ENCODE peak calls at places on chromosomes 2 and 18, in seven cellular contexts. N is A549, K is lung, I is cardiac fibroblast, D is endothelial cell of umbilical vein, R is GM06990, Z is testis. Y is an unnamed sample.

GRCh38 chr2:205188516-205189138 is 493.7 kb upstream of the NRP2 start:
- DNase-seq in N (peak), K (peak), I (peak), D (no peak), R (no peak), Z (peak), Y (no peak)

GRCh38 chr2:15195723-15196270 is 365.3 kb downstream of the NBAS start:
- DNase-seq in N (no peak), K (no peak), I (no peak), D (no peak), R (no peak), Z (no peak), Y (no peak)

GRCh38 chr2:161905389-161906046 is 168.5 kb downstream of the DPP4 start:
- DNase-seq in N (peak), K (no peak), I (peak), D (peak), R (peak), Z (no peak), Y (peak)

GRCh38 chr2:36449943-36450392 is 94.4 kb downstream of the CRIM1 start:
- DNase-seq in N (no peak), K (no peak), I (peak), D (no peak), R (no peak), Z (no peak), Y (no peak)

GRCh38 chr18:46727177-46727576 is 29.7 kb downstream of the ST8SIA5 start:
- DNase-seq in N (no peak), K (no peak), I (no peak), D (no peak), R (no peak), Z (no peak), Y (no peak)

GRCh38 chr2:123769001-123769400 is 256.1 kb upstream of the CNTNAP5 start:
- DNase-seq in N (no peak), K (no peak), I (no peak), D (no peak), R (no peak), Z (no peak), Y (no peak)

GRCh38 chr2:127067620-127068350 is 39.2 kb downstream of the BIN1 start:
- DNase-seq in N (peak), K (peak), I (peak), D (peak), R (no peak), Z (peak), Y (peak)

GRCh38 chr2:196987654-196988364 is 61.3 kb upstream of the PGAP1 start:
- DNase-seq in N (peak), K (no peak), I (peak), D (peak), R (no peak), Z (peak), Y (peak)

GRCh38 chr2:121735520-121736074 is 1.1 kb downstream of the NIFK start:
- DNase-seq in N (peak), K (no peak), I (peak), D (peak), R (no peak), Z (no peak), Y (no peak)

GRCh38 chr2:98473995-98474780 is 29.5 kb downstream of the INPP4A start:
- DNase-seq in N (no peak), K (no peak), I (no peak), D (no peak), R (no peak), Z (no peak), Y (no peak)

GRCh38 chr18:68387246-68387645 is 327.7 kb downstream of the TMX3 start:
- DNase-seq in N (no peak), K (no peak), I (peak), D (no peak), R (no peak), Z (no peak), Y (no peak)

GRCh38 chr2:238879020-238879419 is 31.1 kb downstream of the TWIST2 start:
- DNase-seq in N (no peak), K (no peak), I (no peak), D (no peak), R (no peak), Z (no peak), Y (no peak)

GRCh38 chr18:54776282-54776977 is 51.8 kb upstream of the RAB27B start:
- DNase-seq in N (peak), K (peak), I (peak), D (peak), R (peak), Z (no peak), Y (peak)

GRCh38 chr2:176892818-176893217 is 319.8 kb upstream of the HNRNPA3 start:
- DNase-seq in N (no peak), K (no peak), I (no peak), D (no peak), R (no peak), Z (no peak), Y (no peak)

DNA sequence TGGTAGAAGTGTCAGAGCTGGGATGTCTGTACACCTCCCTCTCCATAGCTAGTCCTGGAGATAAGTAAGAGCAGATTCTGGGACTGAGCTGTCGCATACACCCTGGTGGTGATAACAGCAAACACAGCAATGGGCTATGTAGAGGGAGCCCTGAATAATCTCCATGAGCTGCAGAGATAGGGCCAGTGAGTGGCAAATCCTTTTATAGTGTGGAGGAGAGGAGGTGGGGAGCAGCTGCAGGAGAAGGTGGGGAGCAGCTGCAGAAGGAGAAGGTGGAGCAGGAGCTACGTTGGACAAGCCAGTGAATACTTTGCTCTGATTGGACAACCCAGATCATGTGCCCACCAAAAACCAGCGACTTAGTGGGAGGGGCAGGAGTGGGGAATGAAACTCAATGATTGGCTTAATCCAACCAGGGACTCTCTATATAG is 85.5 kb downstream of the TMEM247 start:
- DNase-seq in N (no peak), K (no peak), I (no peak), D (no peak), R (no peak), Z (no peak), Y (no peak)
- TF ChIP-seq CTCF in N (no peak), K (no peak), I (no peak), D (no peak), R (peak), Z (no peak), Y (no peak)

DNA sequence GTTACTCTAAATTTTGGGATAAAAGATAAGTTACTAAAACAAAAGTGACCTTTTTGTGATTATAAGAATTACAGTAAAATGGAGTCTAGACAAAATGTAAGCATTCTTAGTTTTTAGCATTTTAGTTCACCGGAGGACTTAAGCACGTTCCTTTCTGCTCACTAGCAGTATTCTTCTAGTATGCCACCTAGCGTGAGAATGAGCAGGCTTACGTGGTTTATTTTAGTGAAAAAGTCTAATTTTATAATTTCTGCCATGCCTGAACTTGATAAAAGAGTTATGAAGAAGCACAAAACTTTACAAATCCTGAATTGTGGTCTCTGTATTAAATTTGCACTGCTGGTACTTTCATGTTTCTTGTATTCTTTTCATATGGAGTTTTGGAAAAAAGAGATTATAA is 12.6 kb upstream of the OTX1 start:
- DNase-seq in N (no peak), K (no peak), I (no peak), D (no peak), R (no peak), Z (no peak), Y (no peak)
- TF ChIP-seq CTCF in N (no peak), K (no peak), I (no peak), D (no peak), R (no peak), Z (no peak), Y (no peak)

GRCh38 chr18:21179590-21180220 is 62.3 kb upstream of the GREB1L start:
- DNase-seq in N (peak), K (peak), I (peak), D (peak), R (peak), Z (peak), Y (peak)
- TF ChIP-seq CTCF in N (peak), K (peak), I (peak), D (peak), R (peak), Z (peak), Y (peak)

GRCh38 chr2:63700276-63700675 is 111.5 kb downstream of the MDH1 start:
- DNase-seq in N (no peak), K (no peak), I (no peak), D (no peak), R (no peak), Z (no peak), Y (no peak)

GRCh38 chr2:63697160-63697559 is 108.4 kb downstream of the MDH1 start:
- DNase-seq in N (no peak), K (no peak), I (no peak), D (no peak), R (no peak), Z (no peak), Y (no peak)

GRCh38 chr2:63701406-63701805 is 112.6 kb downstream of the MDH1 start:
- DNase-seq in N (no peak), K (no peak), I (no peak), D (no peak), R (no peak), Z (no peak), Y (no peak)

GRCh38 chr2:63699549-63699839 is 110.7 kb downstream of the MDH1 start:
- DNase-seq in N (no peak), K (no peak), I (peak), D (no peak), R (no peak), Z (no peak), Y (no peak)

DNA sequence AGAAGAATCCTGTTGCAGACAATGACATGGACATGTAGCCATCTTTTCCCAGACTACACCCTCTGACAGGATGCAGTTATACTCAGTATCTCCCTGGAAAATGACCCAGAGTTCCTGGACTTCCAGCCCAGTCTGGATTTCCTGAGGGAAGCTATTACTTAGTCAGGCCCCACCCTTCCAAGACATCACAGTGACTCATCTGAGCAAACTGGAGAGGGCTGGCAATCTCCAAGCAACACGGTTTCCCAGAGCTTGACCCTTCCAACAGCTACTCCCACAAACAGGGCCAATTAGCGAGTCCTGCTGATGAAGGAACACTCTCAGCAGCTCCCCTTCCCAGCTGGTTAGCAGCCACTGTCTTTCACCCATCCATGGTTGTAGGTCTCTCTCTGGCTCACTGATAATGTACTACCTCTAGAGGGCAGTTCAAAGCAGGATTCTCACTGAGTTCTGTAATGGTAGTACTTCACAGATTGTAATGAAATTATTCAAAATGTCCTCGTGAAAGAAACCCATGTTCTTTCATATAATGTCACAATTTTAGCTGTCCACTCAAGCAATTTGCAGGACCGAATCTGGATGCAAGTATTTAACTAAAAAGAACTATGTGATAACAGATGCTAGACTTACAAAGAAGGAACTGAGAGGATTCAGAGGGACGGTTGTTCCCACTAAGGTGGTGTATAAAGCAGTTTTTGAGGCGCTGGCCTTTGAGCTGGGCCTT is 110.2 kb downstream of the MDH1 start:
- DNase-seq in N (peak), K (peak), I (peak), D (peak), R (peak), Z (peak), Y (peak)
- TF ChIP-seq CTCF in N (peak), K (peak), I (peak), D (peak), R (peak), Z (peak), Y (peak)

GRCh38 chr2:137467246-137467862 is 496.9 kb upstream of the HNMT start:
- DNase-seq in N (peak), K (peak), I (peak), D (peak), R (no peak), Z (peak), Y (peak)
- TF ChIP-seq CTCF in N (peak), K (no peak), I (peak), D (no peak), R (peak), Z (peak), Y (no peak)